ENCODE peak calls at places on chromosomes 13 and 19, in eight cellular contexts. L, G, J, D, C, Q, B and I are unnamed samples.
A peak's percentile ranks its signal among the peaks of the same experiment; 100 is the strongest.

GRCh38 chr13:48448963-48449614 is 36.2 kb upstream of the LPAR6 start:
- DNase-seq in G (no peak), Q (no peak), J (peak; percentile 64), D (no peak), C (no peak), L (peak; percentile 80), B (peak; percentile 80), I (no peak)

GRCh38 chr13:27826379-27827353 is 34.4 kb downstream of the GSX1 start:
- DNase-seq in B (peak; percentile 91), D (peak; percentile 93), G (peak; percentile 82), L (peak; percentile 81), J (peak; percentile 74), C (peak; percentile 92), Q (peak; percentile 60), I (peak; percentile 79)

GRCh38 chr19:11410682-11411081 is 8.4 kb downstream of the RGL3 start:
- DNase-seq in Q (no peak), C (no peak), D (no peak), B (peak; percentile 46), L (peak; percentile 37), J (peak; percentile 52), G (no peak), I (no peak)

GRCh38 chr13:51534075-51534817 is 50.0 kb upstream of the WDFY2 start:
- DNase-seq in B (peak; percentile 43), Q (no peak), D (no peak), J (no peak), C (no peak), G (no peak), L (no peak), I (no peak)

GRCh38 chr19:2720777-2721569 is at the start of gene DIRAS1:
- DNase-seq in D (peak; percentile 60), G (peak; percentile 91), L (no peak), C (no peak), J (no peak), Q (no peak), B (peak; percentile 26), I (no peak)

GRCh38 chr13:113034451-113035208 is 65.6 kb downstream of the MCF2L start:
- DNase-seq in J (peak; percentile 36), Q (no peak), G (peak; percentile 57), B (peak; percentile 88), D (peak; percentile 81), L (peak; percentile 56), C (peak; percentile 33), I (no peak)

GRCh38 chr19:1259873-1260748 is 9.0 kb upstream of the CIRBP start:
- DNase-seq in C (no peak), B (peak; percentile 67), L (no peak), J (no peak), Q (no peak), D (no peak), G (no peak), I (peak; percentile 64)

GRCh38 chr13:99432637-99433542 is 68.4 kb upstream of the TM9SF2 start:
- DNase-seq in J (peak; percentile 65), L (peak; percentile 73), D (peak; percentile 77), B (peak; percentile 92), G (no peak), Q (peak; percentile 49), C (peak; percentile 49), I (peak; percentile 28)

GRCh38 chr13:112892759-112893569 is 76.0 kb upstream of the MCF2L start:
- DNase-seq in G (no peak), Q (no peak), J (no peak), L (no peak), D (no peak), B (no peak), C (peak; percentile 18), I (no peak)

GRCh38 chr19:1510442-1510806 is 2.4 kb downstream of the ADAMTSL5 start:
- DNase-seq in G (no peak), D (no peak), Q (no peak), L (no peak), J (no peak), B (no peak), C (no peak), I (no peak)

GRCh38 chr13:23467048-23467931 is 33.8 kb upstream of the SACS start:
- DNase-seq in C (no peak), L (peak; percentile 43), Q (no peak), J (no peak), G (peak; percentile 69), B (peak; percentile 55), D (no peak), I (no peak)

GRCh38 chr19:47569331-47569730 is 3.6 kb downstream of the ZNF541 start:
- DNase-seq in C (no peak), B (no peak), L (no peak), Q (no peak), J (no peak), G (no peak), D (no peak), I (no peak)

DNA sequence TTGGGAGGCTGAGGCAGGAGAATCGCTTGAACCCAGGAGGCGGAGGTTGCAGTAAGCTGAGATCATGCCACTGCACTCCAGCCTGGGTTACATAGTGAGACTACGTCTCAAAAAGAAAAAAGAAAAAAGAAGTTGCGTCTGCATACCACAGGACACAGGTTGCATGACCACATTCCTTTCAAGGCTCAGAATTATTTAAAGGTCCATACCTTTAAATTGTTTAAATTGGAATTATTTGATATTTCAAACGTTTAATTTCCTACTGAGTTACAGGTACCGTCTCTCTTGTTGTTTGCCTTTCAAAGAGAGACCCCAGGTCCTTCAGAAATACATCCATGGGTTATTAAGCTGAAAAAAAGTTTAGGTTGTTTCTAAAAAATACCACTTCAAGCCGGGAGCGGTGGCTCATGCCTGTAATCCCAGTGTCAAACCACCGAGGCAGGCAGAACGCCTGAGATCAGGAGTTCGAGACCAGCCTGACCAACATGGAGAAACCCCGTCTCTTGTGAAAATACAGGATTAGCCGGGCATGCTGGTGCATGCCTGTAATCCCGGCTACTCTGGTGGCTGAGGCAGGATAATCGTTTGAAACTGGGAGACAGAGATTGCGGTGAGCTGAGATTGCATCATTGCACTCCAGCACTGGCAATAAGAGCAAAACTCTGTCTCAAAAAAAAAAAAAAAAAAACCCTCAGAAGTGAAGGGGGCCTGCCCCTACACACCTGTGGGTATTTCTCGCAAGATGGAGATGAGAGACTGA is 18.6 kb downstream of the ZNF816 start:
- DNase-seq in B (no peak), Q (no peak), L (no peak), J (no peak), C (no peak), D (peak; percentile 71), G (no peak), I (no peak)
- H3K4me2 ChIP-seq in B (no peak overlapping the region), Q (no peak overlapping the region), L (no peak overlapping the region), J (no peak overlapping the region), C (no peak overlapping the region), D (peak overlapping the region; percentile 96), G (no peak overlapping the region), I (no peak overlapping the region)

DNA sequence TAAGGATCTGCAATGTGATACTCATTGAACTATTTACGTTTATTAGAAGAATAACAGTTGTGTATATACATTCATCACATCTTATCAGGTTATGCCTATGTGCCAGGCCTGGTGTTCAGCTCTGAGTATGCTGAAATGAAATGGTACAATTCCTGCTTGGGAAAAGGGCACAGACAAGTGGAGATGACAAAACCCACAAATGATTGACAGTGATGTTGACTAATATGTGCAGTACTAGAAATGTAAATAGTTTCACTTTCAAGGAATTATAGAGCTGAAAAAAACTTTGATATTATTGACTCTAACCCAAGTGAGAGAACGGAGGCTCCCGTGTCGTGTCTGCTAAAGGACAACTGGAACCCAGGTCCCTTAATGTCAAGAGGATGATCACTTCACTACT is 386.8 kb upstream of the DACH1 start:
- DNase-seq in C (no peak), Q (no peak), D (no peak), G (no peak), L (no peak), J (no peak), B (no peak), I (no peak)
- H2AFZ ChIP-seq in C (no peak overlapping the region), Q (no peak overlapping the region), D (no peak overlapping the region), G (peak overlapping the region; percentile 15), L (no peak overlapping the region), J (no peak overlapping the region), B (no peak overlapping the region), I (no peak overlapping the region)

DNA sequence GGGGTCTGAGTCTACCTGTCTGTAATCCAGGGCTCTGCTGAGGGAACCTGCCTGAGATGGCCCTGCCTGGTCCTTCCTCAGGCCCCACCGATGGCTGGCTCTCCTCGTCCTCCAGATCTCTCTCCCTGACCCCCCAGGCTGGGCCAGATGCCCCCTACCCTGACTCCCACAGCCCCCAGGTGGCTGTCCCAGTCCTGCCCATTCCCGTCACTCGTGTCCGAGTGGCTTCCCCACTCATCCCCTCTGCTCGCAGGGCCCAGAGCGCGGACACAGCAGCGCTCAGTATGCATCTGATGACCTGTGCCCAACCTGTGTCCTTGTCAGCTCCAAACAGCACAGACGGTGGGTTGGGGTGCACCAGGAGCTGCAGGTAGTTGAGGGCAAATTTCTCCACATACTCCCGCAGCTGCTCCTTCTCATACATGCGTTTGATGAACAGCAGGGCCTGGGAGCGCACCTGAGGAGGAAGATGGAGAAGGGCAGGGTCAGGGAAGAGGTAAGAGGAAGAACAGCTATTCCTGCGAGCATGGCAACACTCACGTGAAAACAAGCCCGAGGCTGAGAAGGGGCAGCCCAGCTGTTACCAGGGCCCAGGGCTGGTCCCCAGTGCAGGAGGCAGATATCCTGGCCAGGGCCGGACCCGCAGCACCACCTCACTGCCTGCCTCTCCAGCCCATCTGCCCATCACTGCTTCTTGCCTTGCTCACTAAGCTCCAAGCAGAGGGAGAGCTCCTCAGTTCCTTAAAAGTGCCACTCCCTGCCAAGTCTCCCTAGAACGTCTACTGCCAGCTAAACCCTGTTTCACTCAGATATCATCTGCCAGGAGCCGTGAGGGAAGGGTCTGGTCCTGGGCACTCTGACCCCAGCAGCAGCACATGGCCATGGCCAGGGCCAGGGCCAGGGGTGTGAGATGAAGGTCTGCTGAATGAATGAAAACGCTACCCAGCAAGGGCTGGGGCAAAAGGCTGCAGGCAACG is 11.1 kb upstream of the RSPH6A start:
- DNase-seq in G (peak; percentile 70), J (no peak), D (no peak), C (no peak), Q (no peak), B (no peak), L (no peak), I (no peak)
- H3K36me3 ChIP-seq in G (peaks cover 81% of the 10 kb centered on the region), J (peaks cover 43% of the 10 kb centered on the region), D (peaks cover 8% of the 10 kb centered on the region), C (peaks cover 93% of the 10 kb centered on the region), Q (peaks cover 7% of the 10 kb centered on the region), B (peaks cover 23% of the 10 kb centered on the region), L (peaks cover 85% of the 10 kb centered on the region), I (peaks cover 90% of the 10 kb centered on the region)

DNA sequence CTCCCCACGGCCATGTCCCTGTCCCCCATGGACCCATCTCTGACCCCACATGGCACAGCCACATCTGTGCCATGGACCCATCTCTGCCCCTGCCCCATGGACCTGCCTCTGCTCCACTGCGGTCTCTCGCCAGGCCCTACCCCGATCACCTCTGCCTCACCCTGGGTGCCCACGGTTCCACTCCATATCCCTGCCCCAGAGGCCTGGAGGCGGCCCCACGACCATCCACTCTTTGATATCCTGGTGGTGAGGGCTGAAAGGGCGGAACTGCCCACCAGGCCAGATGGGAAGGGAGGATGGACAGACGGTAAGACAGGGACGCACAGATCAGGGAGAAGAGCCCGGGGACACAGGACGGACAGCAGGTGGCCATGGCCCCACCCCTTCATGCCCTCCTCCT is 327 bp downstream of the PTGER1 start:
- DNase-seq in D (no peak), L (no peak), Q (no peak), J (no peak), B (no peak), G (no peak), C (no peak), I (no peak)
- H3K4me2 ChIP-seq in D (peak overlapping the region; percentile 75), L (peak overlapping the region; percentile 50), Q (no peak overlapping the region), J (peak overlapping the region; percentile 86), B (peak overlapping the region; percentile 52), G (peak overlapping the region; percentile 81), C (no peak overlapping the region), I (no peak overlapping the region)